ENCODE peak calls at places on chromosomes 1 and 21, in four cellular contexts. T, Q, D and N are unnamed samples.

GRCh38 chr1:14304381-14304865 is 294.1 kb upstream of the KAZN start:
- DNase-seq in T (peak; percentile 68), Q (peak; percentile 61), D (no peak), N (no peak)

GRCh38 chr1:1085171-1085841 is 11.2 kb upstream of the RNF223 start:
- DNase-seq in T (no peak), Q (no peak), D (peak; percentile 39), N (no peak)

GRCh38 chr21:32626633-32627196 is 14.5 kb upstream of the CFAP298 start:
- DNase-seq in T (peak; percentile 17), Q (peak; percentile 54), D (no peak), N (no peak)

GRCh38 chr21:45873418-45873817 is 108.2 kb upstream of the COL6A1 start:
- DNase-seq in T (no peak), Q (no peak), D (no peak), N (no peak)

GRCh38 chr1:218584418-218585155 is 239.5 kb downstream of the TGFB2 start:
- DNase-seq in T (peak; percentile 61), Q (peak; percentile 42), D (no peak), N (no peak)

GRCh38 chr1:178126790-178127189 is 32.9 kb downstream of the RASAL2 start:
- DNase-seq in T (peak; percentile 91), Q (peak; percentile 94), D (no peak), N (peak; percentile 14)

GRCh38 chr21:45331521-45332257 is 44.0 kb upstream of the POFUT2 start:
- DNase-seq in T (no peak), Q (no peak), D (no peak), N (no peak)

GRCh38 chr1:114979278-114979891 is 50.2 kb upstream of the TSHB start:
- DNase-seq in T (peak; percentile 61), Q (peak; percentile 72), D (no peak), N (peak; percentile 31)

GRCh38 chr1:155063550-155064108 is at the start of gene EFNA4:
- DNase-seq in T (peak; percentile 81), Q (peak; percentile 89), D (peak; percentile 93), N (no peak)
- H3K4me3 ChIP-seq in T (peak within 1 kb of the TSS; percentile 90), Q (peak within 1 kb of the TSS; percentile 73), D (peak within 1 kb of the TSS; percentile 65), N (peak within 1 kb of the TSS; percentile 55)

GRCh38 chr1:59107916-59108315 is 189.0 kb upstream of the FGGY start:
- DNase-seq in T (no peak), Q (no peak), D (no peak), N (no peak)
- TF ChIP-seq CTCF in T (no peak), Q (no peak), D (no peak), N (no peak)

GRCh38 chr1:204342310-204342709 is 17.4 kb downstream of the PLEKHA6 start:
- DNase-seq in T (no peak), Q (no peak), D (no peak), N (no peak)
- H3K4me3 ChIP-seq in T (no peak overlapping the region), Q (no peak overlapping the region), D (no peak overlapping the region), N (no peak overlapping the region)

DNA sequence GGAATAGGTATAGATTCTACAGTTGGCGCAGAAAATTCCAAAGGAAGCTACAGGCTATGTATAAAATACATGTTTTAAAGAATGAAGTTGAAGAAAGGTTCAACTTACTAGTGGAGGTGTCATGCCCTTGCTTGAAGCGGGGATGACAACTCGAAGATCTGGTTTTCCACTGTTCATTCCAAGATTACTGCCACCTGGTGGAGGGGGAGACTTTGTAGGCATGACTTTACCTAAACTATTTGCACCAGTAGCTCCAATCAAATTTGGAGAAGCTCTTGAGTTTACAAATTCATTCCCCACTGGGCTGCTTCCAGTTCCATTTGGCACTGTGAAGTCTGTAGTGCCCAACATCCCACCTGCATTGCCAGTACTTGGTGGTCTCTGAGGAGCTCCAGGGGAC is 81.7 kb downstream of the AXDND1 start:
- DNase-seq in T (no peak), Q (peak; percentile 14), D (no peak), N (no peak)
- TF ChIP-seq CTCF in T (no peak), Q (peak; percentile 15), D (no peak), N (peak; percentile 39)

GRCh38 chr1:245087723-245088122 is 67.1 kb upstream of the KIF26B start:
- DNase-seq in T (no peak), Q (no peak), D (no peak), N (no peak)
- H3K4me3 ChIP-seq in T (no peak overlapping the region), Q (no peak overlapping the region), D (no peak overlapping the region), N (no peak overlapping the region)

GRCh38 chr1:195345149-195345548 is 1263.1 kb downstream of the KCNT2 start:
- DNase-seq in T (no peak), Q (no peak), D (no peak), N (no peak)
- TF ChIP-seq CTCF in T (no peak), Q (no peak), D (no peak), N (peak; percentile 8)

GRCh38 chr1:26706315-26706714 is 10.5 kb downstream of the ARID1A start:
- DNase-seq in T (no peak), Q (peak; percentile 52), D (no peak), N (no peak)
- H3K4me3 ChIP-seq in T (no peak overlapping the region), Q (peak overlapping the region; percentile 18), D (no peak overlapping the region), N (no peak overlapping the region)

GRCh38 chr1:109792056-109792831 is 28.5 kb upstream of the EPS8L3 start:
- DNase-seq in T (peak; percentile 95), Q (peak; percentile 95), D (peak; percentile 63), N (peak; percentile 87)
- TF ChIP-seq CTCF in T (peak; percentile 83), Q (peak; percentile 81), D (no peak), N (peak; percentile 70)

GRCh38 chr1:12161662-12162458 is 4.9 kb upstream of the TNFRSF1B start:
- DNase-seq in T (peak; percentile 88), Q (peak; percentile 93), D (peak; percentile 94), N (peak; percentile 87)
- H3K4me3 ChIP-seq in T (no peak overlapping the region), Q (no peak overlapping the region), D (no peak overlapping the region), N (no peak overlapping the region)